ENCODE peak calls at places on chromosomes 11 and 22, in four cellular contexts. O is fibroblast of mammary gland; A is stimulated activated CD8-positive, alpha-beta memory T cell treated with anti-CD3 and anti-CD28 coated beads, Interleukin-4, amount 100 ng/mL, for 1 hour; N is ureter. G is an unnamed sample.

GRCh38 chr11:43129329-43129728 is 182.5 kb upstream of the API5 start:
- DNase-seq in O (no peak), A (no peak), N (no peak), G (no peak)

GRCh38 chr11:72227316-72228228 is 3.0 kb downstream of the INPPL1 start:
- DNase-seq in O (peak), A (no peak), N (peak), G (no peak)

GRCh38 chr11:126403658-126404057 is 48.2 kb downstream of the ST3GAL4 start:
- DNase-seq in O (no peak), A (no peak), N (no peak), G (no peak)

GRCh38 chr11:112632866-112633505 is 328.2 kb upstream of the NCAM1 start:
- DNase-seq in O (no peak), A (no peak), N (no peak), G (no peak)

GRCh38 chr22:33114570-33114969 is 56.4 kb upstream of the SYN3 start:
- DNase-seq in O (no peak), A (no peak), N (no peak), G (no peak)

GRCh38 chr22:27554106-27554814 is 247.3 kb downstream of the MN1 start:
- DNase-seq in O (peak), A (no peak), N (no peak), G (no peak)

GRCh38 chr11:117478926-117479325 is 151.3 kb downstream of the CEP164 start:
- DNase-seq in O (no peak), A (no peak), N (no peak), G (no peak)

GRCh38 chr11:17411418-17411817 is 23.0 kb upstream of the KCNJ11 start:
- DNase-seq in O (no peak), A (no peak), N (no peak), G (no peak)

GRCh38 chr11:19892387-19892786 is 179.8 kb downstream of the NAV2 start:
- DNase-seq in O (peak), A (no peak), N (no peak), G (no peak)

GRCh38 chr22:38740116-38740723 is 15.6 kb downstream of the SUN2 start:
- DNase-seq in O (no peak), A (no peak), N (no peak), G (no peak)

GRCh38 chr11:21250196-21250595 is 580.8 kb downstream of the NELL1 start:
- DNase-seq in O (no peak), A (no peak), N (no peak), G (no peak)

GRCh38 chr11:70437111-70437784 is 38.9 kb downstream of the CTTN start:
- DNase-seq in O (no peak), A (no peak), N (no peak), G (no peak)

GRCh38 chr22:40407021-40407761 is 36.8 kb downstream of the SGSM3 start:
- DNase-seq in O (no peak), A (no peak), N (no peak), G (no peak)

GRCh38 chr22:50528682-50529415 is 963 bp downstream of the TYMP start:
- DNase-seq in O (no peak), A (no peak), N (no peak), G (no peak)

GRCh38 chr11:33701302-33701701 is 676 bp upstream of the C11orf91 start:
- DNase-seq in O (peak), A (no peak), N (no peak), G (no peak)

G was measured in effector CD4-positive, alpha-beta T cell.